ENCODE peak calls at places on chromosomes 3 and 15, in ten cellular contexts. J is nephron progenitor cell; K is body of pancreas; C is activated CD4-positive, alpha-beta T cell treated with anti-CD3 and anti-CD28 coated beads for 36 hours; H is amniotic stem cell; X is A549; I is OCI-M1; T is NB4; Q is stimulated activated CD4-positive, alpha-beta T cell treated with anti-CD3 and anti-CD28 coated beads, Interleukin-12 subunit alpha, Interleukin-12 subunit beta, amount 100 ng/mL, for 4 hours; M is IMR-90. D is an unnamed sample.

GRCh38 chr3:197912770-197913476 is 37.1 kb upstream of the RPL35A start:
- DNase-seq in C (peak), H (peak), X (no peak), M (no peak), K (no peak), Q (no peak), I (no peak), T (no peak), J (no peak), D (no peak)

GRCh38 chr3:195249057-195249770 is 21.7 kb downstream of the XXYLT1 start:
- DNase-seq in X (no peak), M (no peak), T (no peak), K (no peak), C (no peak), H (no peak), J (no peak), Q (no peak), I (no peak), D (no peak)

GRCh38 chr15:41778503-41778902 is 4.2 kb downstream of the MAPKBP1 start:
- DNase-seq in J (no peak), T (no peak), H (no peak), I (no peak), Q (no peak), C (no peak), X (no peak), K (no peak), M (peak), D (peak)

GRCh38 chr3:101890716-101891115 is 41.4 kb downstream of the NFKBIZ start:
- DNase-seq in K (no peak), Q (no peak), M (peak), C (peak), H (no peak), T (no peak), I (peak), J (no peak), X (no peak), D (peak)

GRCh38 chr3:141306276-141306675 is 62.0 kb upstream of the ZBTB38 start:
- DNase-seq in T (no peak), I (no peak), C (no peak), Q (no peak), J (no peak), H (no peak), X (no peak), M (peak), K (no peak), D (no peak)

GRCh38 chr3:43400162-43400561 is 113.8 kb downstream of the SNRK start:
- DNase-seq in T (no peak), M (no peak), X (no peak), J (no peak), K (no peak), C (no peak), H (no peak), I (no peak), Q (no peak), D (no peak)

GRCh38 chr3:141336672-141337522 is 31.4 kb upstream of the ZBTB38 start:
- DNase-seq in X (peak), J (no peak), Q (no peak), C (no peak), H (peak), I (peak), M (peak), K (no peak), T (peak), D (peak)

GRCh38 chr15:56619881-56620280 is 113.4 kb downstream of the ZNF280D start:
- DNase-seq in M (no peak), I (no peak), J (no peak), K (no peak), X (no peak), Q (no peak), C (no peak), T (no peak), H (no peak), D (no peak)

GRCh38 chr3:17089314-17089700 is 204.6 kb downstream of the PLCL2 start:
- DNase-seq in C (no peak), X (no peak), H (no peak), M (no peak), I (no peak), J (no peak), K (no peak), T (no peak), Q (no peak), D (no peak)

GRCh38 chr15:44028349-44028748 is 166.7 kb downstream of the FRMD5 start:
- DNase-seq in I (no peak), J (no peak), H (no peak), M (peak), K (no peak), T (peak), X (no peak), Q (no peak), C (peak), D (no peak)

GRCh38 chr3:50327129-50327528 is 894 bp downstream of the TUSC2 start:
- DNase-seq in J (no peak), H (no peak), X (no peak), Q (no peak), T (no peak), M (no peak), C (no peak), K (no peak), I (no peak), D (no peak)

GRCh38 chr15:74960286-74960685 is 3.7 kb upstream of the RPP25 start:
- DNase-seq in X (no peak), M (no peak), C (no peak), K (no peak), H (no peak), Q (no peak), J (no peak), T (no peak), I (no peak), D (no peak)

GRCh38 chr3:147421184-147421912 is 12.2 kb downstream of the ZIC1 start:
- DNase-seq in K (no peak), X (no peak), C (no peak), J (peak), M (no peak), T (no peak), I (no peak), Q (no peak), H (no peak), D (no peak)

GRCh38 chr3:42652251-42652610 is 1.3 kb upstream of the ZBTB47 start:
- DNase-seq in I (no peak), C (no peak), K (no peak), J (no peak), M (no peak), X (no peak), T (no peak), H (no peak), Q (no peak), D (no peak)

GRCh38 chr15:98689431-98689861 is 41.1 kb downstream of the IGF1R start:
- DNase-seq in T (peak), I (no peak), H (no peak), C (no peak), Q (no peak), J (no peak), X (no peak), M (peak), K (no peak), D (peak)

GRCh38 chr15:26667222-26667988 is 105.5 kb downstream of the GABRB3 start:
- DNase-seq in M (no peak), Q (no peak), K (peak), I (no peak), H (no peak), X (peak), J (no peak), C (no peak), T (no peak), D (peak)

GRCh38 chr3:122893754-122894668 is 99.1 kb downstream of the SLC49A4 start:
- DNase-seq in M (peak), C (no peak), T (no peak), H (no peak), I (no peak), K (no peak), Q (no peak), X (no peak), J (no peak), D (peak)

GRCh38 chr3:188194327-188194726 is 40.4 kb downstream of the LPP start:
- DNase-seq in I (peak), C (no peak), J (no peak), K (no peak), T (no peak), H (no peak), M (peak), X (no peak), Q (no peak), D (peak)

GRCh38 chr3:158483701-158484100 is 87.3 kb upstream of the MLF1 start:
- DNase-seq in Q (no peak), I (no peak), M (no peak), H (no peak), X (no peak), J (no peak), C (no peak), K (no peak), T (no peak), D (no peak)

D was measured in bronchial epithelial cell.